ENCODE peak calls at places on chromosome 21, in ten cellular contexts. One of them, this sample, is unnamed.

GRCh38 chr21:42809577-42810440 is 69.5 kb downstream of the WDR4 start:
- DNase-seq in fibroblast of pulmonary artery: no peak
- DNase-seq in fibroblast of mammary gland: no peak
- DNase-seq in nephron progenitor cell: no peak
- DNase-seq in prostate gland: no peak
- DNase-seq in astrocyte of the spinal cord: no peak
- DNase-seq in cardiac muscle cell: no peak
- DNase-seq in H9: no peak
- DNase-seq in neural crest cell: no peak
- DNase-seq in heart left ventricle: no peak
- DNase-seq in this sample: peak; percentile 9

GRCh38 chr21:45998871-45999580 is 17.5 kb downstream of the COL6A1 start:
- DNase-seq in H9: peak; percentile 18
- DNase-seq in cardiac muscle cell: no peak
- DNase-seq in nephron progenitor cell: peak; percentile 0
- DNase-seq in fibroblast of pulmonary artery: no peak
- DNase-seq in prostate gland: no peak
- DNase-seq in heart left ventricle: no peak
- DNase-seq in neural crest cell: no peak
- DNase-seq in fibroblast of mammary gland: no peak
- DNase-seq in astrocyte of the spinal cord: no peak
- DNase-seq in this sample: peak; percentile 37

GRCh38 chr21:43604505-43605204 is 54.6 kb downstream of the HSF2BP start:
- DNase-seq in fibroblast of mammary gland: no peak
- DNase-seq in neural crest cell: no peak
- DNase-seq in heart left ventricle: no peak
- DNase-seq in nephron progenitor cell: no peak
- DNase-seq in astrocyte of the spinal cord: no peak
- DNase-seq in prostate gland: no peak
- DNase-seq in H9: no peak
- DNase-seq in fibroblast of pulmonary artery: no peak
- DNase-seq in cardiac muscle cell: no peak
- DNase-seq in this sample: no peak

GRCh38 chr21:45011911-45012660 is 62.3 kb upstream of the ADARB1 start:
- DNase-seq in fibroblast of mammary gland: peak; percentile 83
- DNase-seq in cardiac muscle cell: peak; percentile 89
- DNase-seq in neural crest cell: no peak
- DNase-seq in nephron progenitor cell: peak; percentile 74
- DNase-seq in heart left ventricle: peak; percentile 62
- DNase-seq in prostate gland: no peak
- DNase-seq in fibroblast of pulmonary artery: peak; percentile 89
- DNase-seq in astrocyte of the spinal cord: peak; percentile 87
- DNase-seq in H9: peak; percentile 92
- DNase-seq in this sample: peak; percentile 73

GRCh38 chr21:30268608-30269197 is 14.0 kb downstream of the KRTAP24-1 start:
- DNase-seq in prostate gland: no peak
- DNase-seq in fibroblast of pulmonary artery: peak; percentile 4
- DNase-seq in fibroblast of mammary gland: peak; percentile 11
- DNase-seq in neural crest cell: no peak
- DNase-seq in nephron progenitor cell: no peak
- DNase-seq in cardiac muscle cell: peak; percentile 3
- DNase-seq in H9: peak; percentile 46
- DNase-seq in astrocyte of the spinal cord: no peak
- DNase-seq in heart left ventricle: no peak
- DNase-seq in this sample: no peak

GRCh38 chr21:15526793-15527192 is 203.0 kb upstream of the USP25 start:
- DNase-seq in cardiac muscle cell: no peak
- DNase-seq in fibroblast of mammary gland: no peak
- DNase-seq in heart left ventricle: no peak
- DNase-seq in neural crest cell: no peak
- DNase-seq in fibroblast of pulmonary artery: no peak
- DNase-seq in astrocyte of the spinal cord: no peak
- DNase-seq in nephron progenitor cell: no peak
- DNase-seq in prostate gland: no peak
- DNase-seq in H9: no peak
- DNase-seq in this sample: no peak

GRCh38 chr21:15826147-15826780 is 96.5 kb downstream of the USP25 start:
- DNase-seq in astrocyte of the spinal cord: peak; percentile 45
- DNase-seq in nephron progenitor cell: peak; percentile 5
- DNase-seq in cardiac muscle cell: peak; percentile 60
- DNase-seq in neural crest cell: no peak
- DNase-seq in H9: peak; percentile 36
- DNase-seq in heart left ventricle: no peak
- DNase-seq in fibroblast of mammary gland: peak; percentile 64
- DNase-seq in prostate gland: peak; percentile 29
- DNase-seq in fibroblast of pulmonary artery: peak; percentile 74
- DNase-seq in this sample: no peak

GRCh38 chr21:17793271-17793670 is 25.9 kb downstream of the C21orf91 start:
- DNase-seq in prostate gland: no peak
- DNase-seq in nephron progenitor cell: no peak
- DNase-seq in neural crest cell: no peak
- DNase-seq in astrocyte of the spinal cord: no peak
- DNase-seq in H9: no peak
- DNase-seq in heart left ventricle: no peak
- DNase-seq in fibroblast of mammary gland: no peak
- DNase-seq in fibroblast of pulmonary artery: no peak
- DNase-seq in cardiac muscle cell: no peak
- DNase-seq in this sample: no peak

GRCh38 chr21:33036430-33037162 is 10.9 kb downstream of the OLIG2 start:
- DNase-seq in astrocyte of the spinal cord: peak; percentile 60
- DNase-seq in nephron progenitor cell: no peak
- DNase-seq in H9: no peak
- DNase-seq in fibroblast of pulmonary artery: peak; percentile 67
- DNase-seq in prostate gland: no peak
- DNase-seq in cardiac muscle cell: peak; percentile 67
- DNase-seq in fibroblast of mammary gland: peak; percentile 61
- DNase-seq in neural crest cell: no peak
- DNase-seq in heart left ventricle: no peak
- DNase-seq in this sample: no peak

GRCh38 chr21:15276243-15276642 is 211.4 kb upstream of the NRIP1 start:
- DNase-seq in fibroblast of pulmonary artery: peak; percentile 21
- DNase-seq in nephron progenitor cell: no peak
- DNase-seq in prostate gland: no peak
- DNase-seq in heart left ventricle: no peak
- DNase-seq in astrocyte of the spinal cord: no peak
- DNase-seq in fibroblast of mammary gland: no peak
- DNase-seq in cardiac muscle cell: peak; percentile 17
- DNase-seq in neural crest cell: no peak
- DNase-seq in H9: no peak
- DNase-seq in this sample: no peak

GRCh38 chr21:44709426-44710293 is 1.7 kb downstream of the TSPEAR start:
- DNase-seq in neural crest cell: no peak
- DNase-seq in astrocyte of the spinal cord: no peak
- DNase-seq in nephron progenitor cell: no peak
- DNase-seq in cardiac muscle cell: peak; percentile 8
- DNase-seq in H9: peak; percentile 46
- DNase-seq in heart left ventricle: no peak
- DNase-seq in fibroblast of mammary gland: no peak
- DNase-seq in fibroblast of pulmonary artery: no peak
- DNase-seq in prostate gland: no peak
- DNase-seq in this sample: no peak

GRCh38 chr21:43763901-43764523 is 12.1 kb downstream of the CSTB start:
- DNase-seq in prostate gland: no peak
- DNase-seq in nephron progenitor cell: no peak
- DNase-seq in neural crest cell: no peak
- DNase-seq in heart left ventricle: no peak
- DNase-seq in cardiac muscle cell: no peak
- DNase-seq in fibroblast of mammary gland: no peak
- DNase-seq in H9: no peak
- DNase-seq in fibroblast of pulmonary artery: no peak
- DNase-seq in astrocyte of the spinal cord: no peak
- DNase-seq in this sample: no peak

GRCh38 chr21:44887807-44888580 is 14.5 kb upstream of the PTTG1IP start:
- DNase-seq in fibroblast of pulmonary artery: no peak
- DNase-seq in fibroblast of mammary gland: no peak
- DNase-seq in nephron progenitor cell: peak; percentile 45
- DNase-seq in heart left ventricle: peak; percentile 60
- DNase-seq in astrocyte of the spinal cord: no peak
- DNase-seq in H9: no peak
- DNase-seq in prostate gland: no peak
- DNase-seq in cardiac muscle cell: no peak
- DNase-seq in neural crest cell: no peak
- DNase-seq in this sample: no peak

GRCh38 chr21:32307706-32308105 is 9.1 kb downstream of the MRAP start:
- DNase-seq in fibroblast of pulmonary artery: peak; percentile 37
- DNase-seq in neural crest cell: no peak
- DNase-seq in heart left ventricle: no peak
- DNase-seq in cardiac muscle cell: peak; percentile 56
- DNase-seq in H9: no peak
- DNase-seq in nephron progenitor cell: no peak
- DNase-seq in prostate gland: no peak
- DNase-seq in astrocyte of the spinal cord: peak; percentile 17
- DNase-seq in fibroblast of mammary gland: peak; percentile 45
- DNase-seq in this sample: no peak

GRCh38 chr21:37430184-37430821 is 63.7 kb downstream of the DYRK1A start:
- DNase-seq in nephron progenitor cell: no peak
- DNase-seq in fibroblast of pulmonary artery: no peak
- DNase-seq in prostate gland: peak; percentile 23
- DNase-seq in H9: no peak
- DNase-seq in neural crest cell: no peak
- DNase-seq in cardiac muscle cell: no peak
- DNase-seq in astrocyte of the spinal cord: no peak
- DNase-seq in fibroblast of mammary gland: no peak
- DNase-seq in heart left ventricle: no peak
- DNase-seq in this sample: no peak
- TF ChIP-seq CTCF in nephron progenitor cell: no peak
- TF ChIP-seq CTCF in fibroblast of pulmonary artery: no peak
- TF ChIP-seq CTCF in prostate gland: no peak
- TF ChIP-seq CTCF in H9: no peak
- TF ChIP-seq CTCF in neural crest cell: no peak
- TF ChIP-seq CTCF in cardiac muscle cell: no peak
- TF ChIP-seq CTCF in astrocyte of the spinal cord: no peak
- TF ChIP-seq CTCF in fibroblast of mammary gland: no peak
- TF ChIP-seq CTCF in heart left ventricle: no peak
- TF ChIP-seq CTCF in this sample: no peak

DNA sequence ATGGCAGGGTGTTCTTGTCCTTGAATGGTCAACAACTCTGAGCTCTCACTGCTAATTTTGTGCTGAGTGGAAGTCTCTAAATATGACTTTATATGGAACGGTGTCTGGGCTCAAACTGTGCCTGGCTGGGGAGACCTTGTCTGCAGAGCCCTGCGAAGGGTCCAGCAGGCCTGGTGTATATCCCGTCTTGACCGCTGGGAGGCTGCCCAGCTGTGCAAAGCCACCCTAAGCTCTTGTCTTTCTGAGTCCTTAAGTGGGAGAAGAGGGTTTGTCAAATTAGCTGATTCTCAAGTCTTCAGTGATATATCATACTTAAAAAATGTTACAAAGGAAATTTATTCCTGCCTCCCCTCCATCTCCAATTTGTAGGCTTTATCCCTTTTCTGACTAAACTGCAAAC is 198.7 kb downstream of the KCNJ6 start:
- DNase-seq in prostate gland: no peak
- DNase-seq in heart left ventricle: no peak
- DNase-seq in H9: no peak
- DNase-seq in neural crest cell: no peak
- DNase-seq in fibroblast of mammary gland: no peak
- DNase-seq in astrocyte of the spinal cord: no peak
- DNase-seq in nephron progenitor cell: no peak
- DNase-seq in fibroblast of pulmonary artery: no peak
- DNase-seq in cardiac muscle cell: no peak
- DNase-seq in this sample: no peak
- TF ChIP-seq CTCF in prostate gland: no peak
- TF ChIP-seq CTCF in heart left ventricle: no peak
- TF ChIP-seq CTCF in H9: peak; percentile 41
- TF ChIP-seq CTCF in neural crest cell: no peak
- TF ChIP-seq CTCF in fibroblast of mammary gland: no peak
- TF ChIP-seq CTCF in astrocyte of the spinal cord: no peak
- TF ChIP-seq CTCF in nephron progenitor cell: no peak
- TF ChIP-seq CTCF in fibroblast of pulmonary artery: no peak
- TF ChIP-seq CTCF in cardiac muscle cell: no peak
- TF ChIP-seq CTCF in this sample: no peak

DNA sequence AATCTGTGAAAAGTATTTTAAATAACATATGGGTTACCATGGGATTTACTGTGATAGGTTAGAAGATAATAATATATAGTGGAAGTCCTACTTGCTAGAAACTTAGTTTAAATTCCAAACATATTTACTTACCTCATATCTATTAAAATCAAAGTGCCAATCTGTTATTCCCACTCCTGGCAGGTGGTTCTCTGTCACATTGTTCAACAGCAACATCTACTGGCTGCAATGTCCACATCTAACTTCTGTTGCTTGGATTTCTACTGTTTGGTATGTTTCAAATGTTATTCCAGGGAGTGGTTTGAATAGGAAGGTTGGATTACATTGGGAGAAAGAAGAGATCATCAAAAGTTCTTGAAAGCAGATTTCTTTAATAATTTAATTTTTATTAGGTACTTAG is 122.5 kb upstream of the NCAM2 start:
- DNase-seq in H9: no peak
- DNase-seq in fibroblast of pulmonary artery: no peak
- DNase-seq in prostate gland: no peak
- DNase-seq in fibroblast of mammary gland: no peak
- DNase-seq in heart left ventricle: no peak
- DNase-seq in cardiac muscle cell: no peak
- DNase-seq in nephron progenitor cell: no peak
- DNase-seq in astrocyte of the spinal cord: peak; percentile 4
- DNase-seq in neural crest cell: no peak
- DNase-seq in this sample: no peak
- TF ChIP-seq CTCF in H9: peak; percentile 64
- TF ChIP-seq CTCF in fibroblast of pulmonary artery: no peak
- TF ChIP-seq CTCF in prostate gland: no peak
- TF ChIP-seq CTCF in fibroblast of mammary gland: no peak
- TF ChIP-seq CTCF in heart left ventricle: no peak
- TF ChIP-seq CTCF in cardiac muscle cell: no peak
- TF ChIP-seq CTCF in nephron progenitor cell: no peak
- TF ChIP-seq CTCF in astrocyte of the spinal cord: no peak
- TF ChIP-seq CTCF in neural crest cell: no peak
- TF ChIP-seq CTCF in this sample: no peak

GRCh38 chr21:36606292-36606982 is 92.5 kb upstream of the SIM2 start:
- DNase-seq in fibroblast of mammary gland: no peak
- DNase-seq in cardiac muscle cell: no peak
- DNase-seq in heart left ventricle: no peak
- DNase-seq in prostate gland: no peak
- DNase-seq in fibroblast of pulmonary artery: no peak
- DNase-seq in neural crest cell: no peak
- DNase-seq in H9: no peak
- DNase-seq in astrocyte of the spinal cord: no peak
- DNase-seq in nephron progenitor cell: peak; percentile 22
- DNase-seq in this sample: no peak
- TF ChIP-seq CTCF in fibroblast of mammary gland: no peak
- TF ChIP-seq CTCF in cardiac muscle cell: no peak
- TF ChIP-seq CTCF in heart left ventricle: no peak
- TF ChIP-seq CTCF in prostate gland: no peak
- TF ChIP-seq CTCF in fibroblast of pulmonary artery: no peak
- TF ChIP-seq CTCF in neural crest cell: no peak
- TF ChIP-seq CTCF in H9: peak; percentile 50
- TF ChIP-seq CTCF in astrocyte of the spinal cord: no peak
- TF ChIP-seq CTCF in nephron progenitor cell: no peak
- TF ChIP-seq CTCF in this sample: no peak

GRCh38 chr21:35933466-35933865 is 126.9 kb downstream of the SETD4 start:
- DNase-seq in neural crest cell: no peak
- DNase-seq in H9: no peak
- DNase-seq in fibroblast of mammary gland: peak; percentile 96
- DNase-seq in heart left ventricle: no peak
- DNase-seq in cardiac muscle cell: peak; percentile 84
- DNase-seq in astrocyte of the spinal cord: peak; percentile 87
- DNase-seq in prostate gland: no peak
- DNase-seq in fibroblast of pulmonary artery: peak; percentile 86
- DNase-seq in nephron progenitor cell: no peak
- DNase-seq in this sample: no peak
- TF ChIP-seq CTCF in neural crest cell: no peak
- TF ChIP-seq CTCF in H9: peak; percentile 53
- TF ChIP-seq CTCF in fibroblast of mammary gland: peak; percentile 53
- TF ChIP-seq CTCF in heart left ventricle: peak; percentile 21
- TF ChIP-seq CTCF in cardiac muscle cell: peak; percentile 46
- TF ChIP-seq CTCF in astrocyte of the spinal cord: peak; percentile 42
- TF ChIP-seq CTCF in prostate gland: no peak
- TF ChIP-seq CTCF in fibroblast of pulmonary artery: peak; percentile 41
- TF ChIP-seq CTCF in nephron progenitor cell: no peak
- TF ChIP-seq CTCF in this sample: no peak

This sample was measured in mesothelial cell of epicardium.